ENCODE peak calls at places on chromosomes 4 and X, in four cellular contexts. P, N, B and I are unnamed samples.

GRCh38 chr4:131974730-131975129 is 1174.4 kb upstream of the PCDH10 start:
- DNase-seq in P (no peak), N (no peak), B (no peak), I (no peak)

GRCh38 chrX:2498781-2499302 is 1.9 kb downstream of the DHRSX start:
- DNase-seq in P (no peak), N (no peak), B (no peak), I (peak; percentile 18)

GRCh38 chrX:63922221-63922620 is 137.2 kb upstream of the ARHGEF9 start:
- DNase-seq in P (no peak), N (no peak), B (no peak), I (peak; percentile 22)

GRCh38 chr4:82429728-82430192 is 502 bp downstream of the HNRNPDL start:
- DNase-seq in P (no peak), N (no peak), B (no peak), I (no peak)

GRCh38 chr4:15797320-15797719 is 19.2 kb downstream of the CD38 start:
- DNase-seq in P (no peak), N (no peak), B (no peak), I (no peak)

GRCh38 chr4:149343614-149344013 is 472.0 kb downstream of the IQCM start:
- DNase-seq in P (no peak), N (no peak), B (no peak), I (no peak)

GRCh38 chr4:86357608-86358007 is 2.2 kb downstream of the MAPK10 start:
- DNase-seq in P (no peak), N (no peak), B (no peak), I (no peak)

GRCh38 chr4:184397516-184398163 is 76.7 kb downstream of the IRF2 start:
- DNase-seq in P (no peak), N (no peak), B (no peak), I (no peak)

GRCh38 chrX:13101439-13102139 is 57.2 kb upstream of the FAM9C start:
- DNase-seq in P (peak; percentile 77), N (no peak), B (no peak), I (peak; percentile 86)

GRCh38 chr4:72243641-72244040 is 211.8 kb downstream of the NPFFR2 start:
- DNase-seq in P (no peak), N (no peak), B (no peak), I (no peak)

GRCh38 chr4:80219301-80220025 is 22.2 kb downstream of the PRDM8 start:
- DNase-seq in P (no peak), N (no peak), B (no peak), I (peak; percentile 60)

GRCh38 chr4:55184600-55185523 is 59.5 kb upstream of the KDR start:
- DNase-seq in P (peak; percentile 21), N (peak; percentile 7), B (peak; percentile 4), I (peak; percentile 66)

GRCh38 chr4:53199356-53199755 is 166.5 kb downstream of the SCFD2 start:
- DNase-seq in P (no peak), N (no peak), B (no peak), I (no peak)

GRCh38 chr4:77154761-77155499 is 2.1 kb upstream of the CCNG2 start:
- DNase-seq in P (no peak), N (no peak), B (no peak), I (no peak)

GRCh38 chrX:38081926-38082708 is 75.8 kb downstream of the SYTL5 start:
- DNase-seq in P (no peak), N (no peak), B (no peak), I (no peak)

GRCh38 chr4:149841686-149842085 is 26.0 kb upstream of the IQCM start:
- DNase-seq in P (no peak), N (no peak), B (no peak), I (no peak)

GRCh38 chr4:8131210-8131609 is 27.4 kb downstream of the ABLIM2 start:
- DNase-seq in P (no peak), N (no peak), B (no peak), I (no peak)

GRCh38 chrX:78307665-78308064 is 19.7 kb downstream of the CYSLTR1 start:
- DNase-seq in P (no peak), N (no peak), B (no peak), I (no peak)

GRCh38 chr4:168835880-168836454 is 174.1 kb downstream of the CBR4 start:
- DNase-seq in P (no peak), N (no peak), B (no peak), I (no peak)

GRCh38 chr4:124768596-124768995 is 56.1 kb upstream of the ANKRD50 start:
- DNase-seq in P (no peak), N (no peak), B (no peak), I (peak; percentile 28)

GRCh38 chr4:173685761-173686260 is 155.8 kb upstream of the HAND2 start:
- DNase-seq in P (no peak), N (no peak), B (no peak), I (no peak)

GRCh38 chr4:150332961-150333360 is 249.0 kb upstream of the MAB21L2 start:
- DNase-seq in P (no peak), N (no peak), B (no peak), I (no peak)

GRCh38 chrX:12949205-12949926 is 25.5 kb upstream of the TMSB4X start:
- DNase-seq in P (no peak), N (no peak), B (no peak), I (peak; percentile 41)

GRCh38 chr4:177448850-177449249 is 6.6 kb upstream of the AGA start:
- DNase-seq in P (no peak), N (no peak), B (no peak), I (peak; percentile 77)

GRCh38 chrX:14581081-14581480 is 51.7 kb downstream of the GLRA2 start:
- DNase-seq in P (no peak), N (no peak), B (no peak), I (no peak)

GRCh38 chrX:5399403-5399802 is 829.3 kb downstream of the NLGN4X start:
- DNase-seq in P (no peak), N (no peak), B (no peak), I (no peak)

GRCh38 chr4:85823295-85823694 is 348.3 kb downstream of the ARHGAP24 start:
- DNase-seq in P (no peak), N (no peak), B (no peak), I (peak; percentile 62)

GRCh38 chr4:111323496-111323895 is 700.6 kb upstream of the PITX2 start:
- DNase-seq in P (no peak), N (no peak), B (no peak), I (peak; percentile 67)

GRCh38 chrX:100410083-100410590 is at the start of gene PCDH19:
- DNase-seq in P (peak; percentile 40), N (no peak), B (no peak), I (peak; percentile 17)

GRCh38 chr4:137861682-137862081 is 329.4 kb upstream of the PCDH18 start:
- DNase-seq in P (no peak), N (no peak), B (no peak), I (peak; percentile 29)

GRCh38 chrX:104284407-104285000 is 29.8 kb upstream of the ESX1 start:
- DNase-seq in P (no peak), N (no peak), B (no peak), I (no peak)

GRCh38 chr4:74335341-74336019 is 27.2 kb downstream of the EPGN start:
- DNase-seq in P (no peak), N (no peak), B (no peak), I (no peak)

GRCh38 chr4:7120341-7120740 is 52.5 kb upstream of the GRPEL1 start:
- DNase-seq in P (no peak), N (no peak), B (no peak), I (peak; percentile 12)

GRCh38 chrX:123962006-123962485 is 540 bp downstream of the STAG2 start:
- DNase-seq in P (no peak), N (no peak), B (no peak), I (no peak)

GRCh38 chr4:2059034-2059725 is at the start of gene NAT8L:
- DNase-seq in P (peak; percentile 49), N (no peak), B (no peak), I (no peak)

GRCh38 chr4:66842401-66842800 is 702.9 kb downstream of the CENPC start:
- DNase-seq in P (no peak), N (no peak), B (no peak), I (no peak)

GRCh38 chr4:16582526-16582925 is 315.9 kb downstream of the LDB2 start:
- DNase-seq in P (no peak), N (no peak), B (no peak), I (no peak)

GRCh38 chrX:2550288-2551020 is 49.7 kb upstream of the DHRSX start:
- DNase-seq in P (no peak), N (no peak), B (no peak), I (no peak)